ENCODE peak calls at places on chromosomes 4 and X, in six cellular contexts. C is endodermal cell, Z is mammary epithelial cell, T is spleen, A is ascending aorta, X is tibial artery. W is an unnamed sample.

GRCh38 chr4:184476660-184477059 is 2.3 kb upstream of the IRF2 start:
- DNase-seq in X (no peak), T (peak; percentile 77), C (no peak), Z (no peak), A (no peak), W (no peak)

GRCh38 chrX:50081282-50081955 is 119.4 kb downstream of the AKAP4 start:
- DNase-seq in T (no peak), X (peak; percentile 29), C (peak; percentile 76), Z (no peak), A (no peak), W (no peak)

GRCh38 chr4:110907801-110908313 is 285.0 kb upstream of the PITX2 start:
- DNase-seq in Z (no peak), T (no peak), C (no peak), A (no peak), X (no peak), W (no peak)

GRCh38 chr4:65669008-65669971 is 999 bp downstream of the EPHA5 start:
- DNase-seq in X (no peak), Z (no peak), T (peak; percentile 58), A (no peak), C (peak; percentile 80), W (no peak)

GRCh38 chrX:101462892-101463291 is 22.4 kb upstream of the ARMCX4 start:
- DNase-seq in T (no peak), A (no peak), X (no peak), Z (peak; percentile 16), C (no peak), W (peak; percentile 9)

GRCh38 chrX:18661273-18661672 is 10.6 kb downstream of the RS1 start:
- DNase-seq in C (no peak), T (no peak), Z (no peak), X (no peak), A (no peak), W (no peak)

GRCh38 chr4:56681158-56681848 is at the start of gene HOPX:
- DNase-seq in C (peak; percentile 55), Z (peak; percentile 72), A (no peak), T (no peak), X (no peak), W (no peak)

GRCh38 chr4:147799986-147800555 is 68.2 kb downstream of the ARHGAP10 start:
- DNase-seq in C (no peak), Z (no peak), X (no peak), T (no peak), A (no peak), W (no peak)

GRCh38 chr4:6916587-6917444 is 7.2 kb downstream of the TBC1D14 start:
- DNase-seq in Z (peak; percentile 68), A (peak; percentile 43), T (peak; percentile 92), X (no peak), C (peak; percentile 58), W (no peak)

GRCh38 chr4:74547042-74547441 is 102.1 kb downstream of the AREG start:
- DNase-seq in X (no peak), T (no peak), Z (peak; percentile 64), A (no peak), C (no peak), W (no peak)

GRCh38 chrX:71053217-71053621 is 14.9 kb downstream of the SNX12 start:
- DNase-seq in C (peak; percentile 93), X (no peak), Z (no peak), T (no peak), A (no peak), W (no peak)

GRCh38 chrX:31036895-31037294 is 34.9 kb downstream of the FTHL17 start:
- DNase-seq in Z (peak; percentile 61), X (peak; percentile 23), C (peak; percentile 77), A (no peak), T (no peak), W (peak; percentile 32)

GRCh38 chr4:20259707-20260106 is 8.0 kb downstream of the SLIT2 start:
- DNase-seq in Z (no peak), A (no peak), T (no peak), X (no peak), C (no peak), W (no peak)

GRCh38 chr4:154982187-154983047 is 201.3 kb downstream of the RBM46 start:
- DNase-seq in Z (peak; percentile 44), A (no peak), T (no peak), X (peak; percentile 48), C (peak; percentile 91), W (peak; percentile 36)
- TF ChIP-seq CTCF in Z (peak; percentile 84), A (peak; percentile 42), T (peak; percentile 53), X (peak; percentile 49), C (peak; percentile 84), W (peak; percentile 53)

DNA sequence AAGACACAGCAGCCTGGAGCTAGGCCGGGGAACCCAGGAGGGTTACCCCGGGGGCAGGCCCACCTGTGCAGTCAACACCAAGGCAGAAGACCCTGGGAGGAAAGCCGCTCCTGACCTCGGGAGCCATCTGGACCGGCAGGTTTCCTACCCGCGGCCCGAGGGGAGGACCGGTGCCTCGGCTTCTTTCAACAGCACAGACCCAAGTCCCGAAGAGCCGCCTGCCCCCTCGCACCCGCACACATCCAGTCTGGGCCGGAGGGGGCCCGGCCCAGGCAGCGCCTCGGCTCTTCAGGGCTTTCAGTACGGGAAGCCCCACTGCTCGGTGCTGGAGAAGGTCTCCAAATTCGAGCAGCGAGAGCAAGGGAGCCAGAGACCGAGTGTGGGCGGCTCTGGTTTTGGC is 157.8 kb downstream of the SOWAHB start:
- DNase-seq in A (no peak), Z (no peak), T (no peak), C (no peak), X (no peak), W (no peak)
- H3K4me1 ChIP-seq in A (peaks cover 52% of the 10 kb centered on the region), Z (peaks cover 10% of the 10 kb centered on the region), T (no peaks in the 10 kb centered on the region), C (no peaks in the 10 kb centered on the region), X (peaks cover 64% of the 10 kb centered on the region), W (no peaks in the 10 kb centered on the region)

GRCh38 chr4:51851937-51852290 is 9.0 kb downstream of the DCUN1D4 start:
- DNase-seq in T (no peak), C (no peak), X (no peak), Z (no peak), A (no peak), W (no peak)

GRCh38 chr4:51850294-51850693 is 7.3 kb downstream of the DCUN1D4 start:
- DNase-seq in Z (no peak), A (no peak), T (no peak), X (no peak), C (no peak), W (no peak)

GRCh38 chr4:51853027-51853682 is 10.2 kb downstream of the DCUN1D4 start:
- DNase-seq in Z (no peak), X (no peak), T (no peak), A (no peak), C (peak; percentile 60), W (no peak)

GRCh38 chr4:51849430-51849829 is 6.5 kb downstream of the DCUN1D4 start:
- DNase-seq in X (no peak), A (no peak), T (no peak), Z (no peak), C (no peak), W (no peak)

DNA sequence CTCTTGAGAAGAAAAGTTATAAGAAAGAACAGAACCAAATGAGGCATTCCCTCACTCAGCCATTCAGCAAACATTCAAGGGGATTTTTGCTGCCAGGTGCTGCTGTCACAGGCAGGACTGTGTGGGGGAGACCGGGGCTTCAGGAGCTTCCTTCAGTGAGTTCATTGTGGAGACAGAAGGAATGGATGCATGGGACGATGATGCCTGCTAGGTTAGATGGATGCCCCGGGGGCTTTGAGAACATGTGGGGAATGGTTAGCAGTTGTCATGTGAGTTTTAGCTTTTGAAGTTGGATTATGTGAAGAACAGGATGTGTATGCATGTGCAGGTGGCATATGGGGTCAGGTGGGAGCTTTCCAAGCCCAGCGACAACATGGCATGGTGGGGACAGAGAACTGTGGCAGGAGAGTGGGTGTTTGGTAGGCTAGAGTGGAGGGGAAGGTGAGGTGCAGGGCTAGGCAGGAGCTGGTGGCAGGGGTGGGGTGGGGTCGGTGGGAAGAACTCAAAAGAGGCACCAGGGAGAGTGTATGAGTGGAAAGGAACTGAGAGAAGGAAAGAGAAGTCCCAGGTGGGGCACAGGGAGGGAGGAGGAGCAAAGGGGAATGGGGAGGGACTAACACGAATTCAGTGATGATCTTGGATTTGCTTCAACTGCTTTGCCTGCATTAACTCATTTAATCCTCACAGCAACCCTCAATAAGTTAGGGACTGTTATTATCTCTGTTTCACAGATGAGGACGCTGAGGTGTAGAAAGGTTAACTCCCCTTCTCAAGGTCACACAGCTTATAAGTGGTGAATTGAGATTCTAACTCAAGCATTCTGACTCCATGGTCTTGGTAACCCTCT is 8.4 kb downstream of the DCUN1D4 start:
- DNase-seq in C (no peak), X (no peak), T (no peak), A (no peak), Z (no peak), W (no peak)
- H3K27ac ChIP-seq in C (peak overlapping the region; percentile 40), X (no peak overlapping the region), T (no peak overlapping the region), A (no peak overlapping the region), Z (no peak overlapping the region), W (no peak overlapping the region)

GRCh38 chr4:55175779-55176231 is 50.4 kb upstream of the KDR start:
- DNase-seq in A (no peak), C (peak; percentile 80), X (no peak), T (no peak), Z (no peak), W (peak; percentile 56)
- TF ChIP-seq CTCF in A (no peak), C (no peak), X (no peak), T (no peak), Z (no peak), W (no peak)

GRCh38 chr4:83858121-83858520 is 322.2 kb downstream of the GPAT3 start:
- DNase-seq in T (no peak), Z (no peak), C (no peak), X (no peak), A (no peak), W (no peak)

GRCh38 chr4:83851261-83852084 is 315.6 kb downstream of the GPAT3 start:
- DNase-seq in A (no peak), T (no peak), X (no peak), Z (peak; percentile 12), C (peak; percentile 83), W (peak; percentile 62)

GRCh38 chr4:83850435-83850834 is 314.5 kb downstream of the GPAT3 start:
- DNase-seq in A (no peak), C (peak; percentile 68), T (no peak), X (no peak), Z (no peak), W (no peak)

GRCh38 chr4:83852085-83852451 is 316.2 kb downstream of the GPAT3 start:
- DNase-seq in T (no peak), X (no peak), C (no peak), Z (peak; percentile 61), A (no peak), W (peak; percentile 92)

DNA sequence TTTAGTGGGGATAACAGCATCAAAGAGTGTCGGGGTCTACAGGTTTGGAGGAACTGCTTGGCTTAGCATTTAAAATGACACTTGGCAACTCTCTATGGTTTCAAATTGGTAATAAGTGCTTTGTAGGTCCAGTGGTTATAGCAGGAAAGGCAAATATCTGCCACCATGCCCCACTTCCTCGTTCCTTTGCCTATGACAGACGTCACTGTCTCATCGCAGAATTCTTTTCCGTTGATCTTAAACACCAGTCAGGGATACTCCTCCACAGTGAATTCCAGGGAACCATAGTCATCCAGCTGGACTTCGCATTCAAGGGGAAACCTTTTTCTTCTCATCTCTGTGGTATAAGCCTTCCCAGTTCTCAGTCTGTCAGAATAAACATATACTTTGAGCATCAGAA is 319.1 kb downstream of the GPAT3 start:
- DNase-seq in Z (peak; percentile 67), C (no peak), T (no peak), A (no peak), X (no peak), W (peak; percentile 97)
- H3K4me1 ChIP-seq in Z (peaks cover 27% of the 10 kb centered on the region), C (no peaks in the 10 kb centered on the region), T (no peaks in the 10 kb centered on the region), A (no peaks in the 10 kb centered on the region), X (no peaks in the 10 kb centered on the region), W (peaks cover 49% of the 10 kb centered on the region)

GRCh38 chrX:103585421-103586313 is at the start of gene TCEAL4:
- DNase-seq in Z (peak; percentile 13), A (no peak), T (peak; percentile 85), X (peak; percentile 56), C (peak; percentile 90), W (no peak)
- H3K27ac ChIP-seq in Z (peak within 1 kb of the TSS; percentile 57), A (peak within 1 kb of the TSS; percentile 84), T (peak within 1 kb of the TSS; percentile 68), X (peak within 1 kb of the TSS; percentile 90), C (no peak within 1 kb of the TSS), W (peak within 1 kb of the TSS; percentile 43)

GRCh38 chr4:47530801-47531200 is 45.7 kb downstream of the ATP10D start:
- DNase-seq in T (no peak), Z (no peak), X (no peak), A (no peak), C (no peak), W (no peak)
- TF ChIP-seq CTCF in T (no peak), Z (no peak), X (no peak), A (no peak), C (no peak), W (no peak)

W was measured in foreskin keratinocyte.